ENCODE peak calls at places on chromosomes 3 and 15, in eight cellular contexts. One of them, this sample, is unnamed.
A peak's percentile ranks its signal among the peaks of the same experiment; 100 is the strongest.

GRCh38 chr15:41554915-41555314 is 4.1 kb upstream of the TYRO3 start:
- DNase-seq in NCI-H1092 treated with DMSO at 0.1 percent for 48 hours: no peak
- DNase-seq in DMS153: no peak
- DNase-seq in RCC 7860: no peak
- DNase-seq in K562: no peak
- DNase-seq in activated T-helper 1 cell treated with anti-CD3 and anti-CD28 coated beads, Interleukin-12 subunit alpha, Interleukin-12 subunit beta, Interleukin-2, Interleukin-4 antibody, amounts not matched to agents 30 ng/mL and 10 ng/mL and 1 ng/mL, durations not matched to agents 14 hours and 24 hours and 36 hours: no peak
- DNase-seq in NCI-H774: no peak
- DNase-seq in stimulated activated CD8-positive, alpha-beta memory T cell treated with anti-CD3 and anti-CD28 coated beads, Interleukin-7, amount 100 ng/mL, for 1 hour: no peak
- DNase-seq in this sample: no peak

GRCh38 chr3:37375184-37376120 is 201.1 kb upstream of the LRRFIP2 start:
- DNase-seq in stimulated activated CD8-positive, alpha-beta memory T cell treated with anti-CD3 and anti-CD28 coated beads, Interleukin-7, amount 100 ng/mL, for 1 hour: no peak
- DNase-seq in DMS153: no peak
- DNase-seq in RCC 7860: no peak
- DNase-seq in NCI-H774: no peak
- DNase-seq in NCI-H1092 treated with DMSO at 0.1 percent for 48 hours: no peak
- DNase-seq in activated T-helper 1 cell treated with anti-CD3 and anti-CD28 coated beads, Interleukin-12 subunit alpha, Interleukin-12 subunit beta, Interleukin-2, Interleukin-4 antibody, amounts not matched to agents 30 ng/mL and 10 ng/mL and 1 ng/mL, durations not matched to agents 14 hours and 24 hours and 36 hours: no peak
- DNase-seq in K562: no peak
- DNase-seq in this sample: no peak

GRCh38 chr15:64717735-64718495 is 57.5 kb downstream of the RBPMS2 start:
- DNase-seq in NCI-H1092 treated with DMSO at 0.1 percent for 48 hours: no peak
- DNase-seq in NCI-H774: no peak
- DNase-seq in RCC 7860: no peak
- DNase-seq in DMS153: no peak
- DNase-seq in stimulated activated CD8-positive, alpha-beta memory T cell treated with anti-CD3 and anti-CD28 coated beads, Interleukin-7, amount 100 ng/mL, for 1 hour: no peak
- DNase-seq in activated T-helper 1 cell treated with anti-CD3 and anti-CD28 coated beads, Interleukin-12 subunit alpha, Interleukin-12 subunit beta, Interleukin-2, Interleukin-4 antibody, amounts not matched to agents 30 ng/mL and 10 ng/mL and 1 ng/mL, durations not matched to agents 14 hours and 24 hours and 36 hours: no peak
- DNase-seq in K562: no peak
- DNase-seq in this sample: no peak

GRCh38 chr3:124691599-124691998 is 38.7 kb upstream of the UMPS start:
- DNase-seq in DMS153: no peak
- DNase-seq in activated T-helper 1 cell treated with anti-CD3 and anti-CD28 coated beads, Interleukin-12 subunit alpha, Interleukin-12 subunit beta, Interleukin-2, Interleukin-4 antibody, amounts not matched to agents 30 ng/mL and 10 ng/mL and 1 ng/mL, durations not matched to agents 14 hours and 24 hours and 36 hours: no peak
- DNase-seq in stimulated activated CD8-positive, alpha-beta memory T cell treated with anti-CD3 and anti-CD28 coated beads, Interleukin-7, amount 100 ng/mL, for 1 hour: no peak
- DNase-seq in NCI-H774: no peak
- DNase-seq in NCI-H1092 treated with DMSO at 0.1 percent for 48 hours: no peak
- DNase-seq in RCC 7860: no peak
- DNase-seq in K562: no peak
- DNase-seq in this sample: no peak

GRCh38 chr3:69568926-69569325 is 170.3 kb upstream of the MITF start:
- DNase-seq in RCC 7860: no peak
- DNase-seq in NCI-H774: no peak
- DNase-seq in K562: no peak
- DNase-seq in NCI-H1092 treated with DMSO at 0.1 percent for 48 hours: no peak
- DNase-seq in DMS153: no peak
- DNase-seq in activated T-helper 1 cell treated with anti-CD3 and anti-CD28 coated beads, Interleukin-12 subunit alpha, Interleukin-12 subunit beta, Interleukin-2, Interleukin-4 antibody, amounts not matched to agents 30 ng/mL and 10 ng/mL and 1 ng/mL, durations not matched to agents 14 hours and 24 hours and 36 hours: no peak
- DNase-seq in stimulated activated CD8-positive, alpha-beta memory T cell treated with anti-CD3 and anti-CD28 coated beads, Interleukin-7, amount 100 ng/mL, for 1 hour: no peak
- DNase-seq in this sample: no peak

GRCh38 chr3:37741644-37742043 is 120.0 kb upstream of the CTDSPL start:
- DNase-seq in RCC 7860: no peak
- DNase-seq in K562: no peak
- DNase-seq in DMS153: no peak
- DNase-seq in NCI-H774: no peak
- DNase-seq in activated T-helper 1 cell treated with anti-CD3 and anti-CD28 coated beads, Interleukin-12 subunit alpha, Interleukin-12 subunit beta, Interleukin-2, Interleukin-4 antibody, amounts not matched to agents 30 ng/mL and 10 ng/mL and 1 ng/mL, durations not matched to agents 14 hours and 24 hours and 36 hours: no peak
- DNase-seq in NCI-H1092 treated with DMSO at 0.1 percent for 48 hours: peak; percentile 33
- DNase-seq in stimulated activated CD8-positive, alpha-beta memory T cell treated with anti-CD3 and anti-CD28 coated beads, Interleukin-7, amount 100 ng/mL, for 1 hour: no peak
- DNase-seq in this sample: no peak

GRCh38 chr3:192816274-192816853 is 89.0 kb upstream of the FGF12 start:
- DNase-seq in NCI-H774: peak; percentile 75
- DNase-seq in RCC 7860: peak; percentile 49
- DNase-seq in DMS153: peak; percentile 34
- DNase-seq in NCI-H1092 treated with DMSO at 0.1 percent for 48 hours: peak; percentile 87
- DNase-seq in K562: peak; percentile 21
- DNase-seq in stimulated activated CD8-positive, alpha-beta memory T cell treated with anti-CD3 and anti-CD28 coated beads, Interleukin-7, amount 100 ng/mL, for 1 hour: no peak
- DNase-seq in activated T-helper 1 cell treated with anti-CD3 and anti-CD28 coated beads, Interleukin-12 subunit alpha, Interleukin-12 subunit beta, Interleukin-2, Interleukin-4 antibody, amounts not matched to agents 30 ng/mL and 10 ng/mL and 1 ng/mL, durations not matched to agents 14 hours and 24 hours and 36 hours: no peak
- DNase-seq in this sample: peak; percentile 52

GRCh38 chr3:43246956-43247355 is 39.4 kb upstream of the SNRK start:
- DNase-seq in RCC 7860: no peak
- DNase-seq in stimulated activated CD8-positive, alpha-beta memory T cell treated with anti-CD3 and anti-CD28 coated beads, Interleukin-7, amount 100 ng/mL, for 1 hour: no peak
- DNase-seq in K562: no peak
- DNase-seq in activated T-helper 1 cell treated with anti-CD3 and anti-CD28 coated beads, Interleukin-12 subunit alpha, Interleukin-12 subunit beta, Interleukin-2, Interleukin-4 antibody, amounts not matched to agents 30 ng/mL and 10 ng/mL and 1 ng/mL, durations not matched to agents 14 hours and 24 hours and 36 hours: no peak
- DNase-seq in NCI-H1092 treated with DMSO at 0.1 percent for 48 hours: no peak
- DNase-seq in NCI-H774: no peak
- DNase-seq in DMS153: no peak
- DNase-seq in this sample: no peak

GRCh38 chr3:120139140-120139539 is 44.9 kb upstream of the GSK3B start:
- DNase-seq in K562: no peak
- DNase-seq in activated T-helper 1 cell treated with anti-CD3 and anti-CD28 coated beads, Interleukin-12 subunit alpha, Interleukin-12 subunit beta, Interleukin-2, Interleukin-4 antibody, amounts not matched to agents 30 ng/mL and 10 ng/mL and 1 ng/mL, durations not matched to agents 14 hours and 24 hours and 36 hours: no peak
- DNase-seq in NCI-H774: no peak
- DNase-seq in RCC 7860: no peak
- DNase-seq in stimulated activated CD8-positive, alpha-beta memory T cell treated with anti-CD3 and anti-CD28 coated beads, Interleukin-7, amount 100 ng/mL, for 1 hour: no peak
- DNase-seq in NCI-H1092 treated with DMSO at 0.1 percent for 48 hours: no peak
- DNase-seq in DMS153: no peak
- DNase-seq in this sample: no peak

GRCh38 chr15:96336643-96337353 is 6.3 kb downstream of the NR2F2 start:
- DNase-seq in RCC 7860: no peak
- DNase-seq in DMS153: no peak
- DNase-seq in activated T-helper 1 cell treated with anti-CD3 and anti-CD28 coated beads, Interleukin-12 subunit alpha, Interleukin-12 subunit beta, Interleukin-2, Interleukin-4 antibody, amounts not matched to agents 30 ng/mL and 10 ng/mL and 1 ng/mL, durations not matched to agents 14 hours and 24 hours and 36 hours: no peak
- DNase-seq in stimulated activated CD8-positive, alpha-beta memory T cell treated with anti-CD3 and anti-CD28 coated beads, Interleukin-7, amount 100 ng/mL, for 1 hour: no peak
- DNase-seq in NCI-H774: no peak
- DNase-seq in K562: no peak
- DNase-seq in NCI-H1092 treated with DMSO at 0.1 percent for 48 hours: no peak
- DNase-seq in this sample: no peak

This sample was measured in MM.1S.